ENCODE peak calls at places on chromosomes 13 and 19, in nine cellular contexts. K, B, A, U, S, E, H, C and L are unnamed samples.

GRCh38 chr13:91398413-91399188 is at the start of gene GPC5:
- DNase-seq in S (peak), B (peak), E (peak), K (peak), A (peak), C (no peak), H (peak), U (peak), L (peak)

GRCh38 chr13:44403720-44404063 is 30.1 kb downstream of the SERP2 start:
- DNase-seq in B (no peak), K (no peak), C (no peak), S (no peak), E (no peak), A (no peak), U (no peak), H (no peak), L (no peak)

GRCh38 chr19:4660181-4660791 is 9.9 kb downstream of the MYDGF start:
- DNase-seq in U (peak), S (peak), C (no peak), B (peak), A (no peak), K (no peak), H (no peak), E (peak), L (no peak)

GRCh38 chr19:12194827-12195500 is 32.1 kb downstream of the ZNF136 start:
- DNase-seq in H (no peak), B (no peak), K (peak), S (no peak), C (peak), E (peak), A (peak), U (peak), L (no peak)

GRCh38 chr19:16930753-16931152 is 42.0 kb downstream of the F2RL3 start:
- DNase-seq in H (no peak), A (no peak), C (no peak), E (no peak), B (no peak), U (no peak), K (no peak), S (no peak), L (no peak)

GRCh38 chr19:8306235-8307054 is 1.7 kb downstream of the CD320 start:
- DNase-seq in A (no peak), U (no peak), H (no peak), B (peak), C (peak), E (peak), S (no peak), K (peak), L (no peak)

GRCh38 chr13:91241249-91241648 is 106.2 kb upstream of the MIR17HG start:
- DNase-seq in H (no peak), C (no peak), S (no peak), K (no peak), E (no peak), A (no peak), B (no peak), U (no peak), L (no peak)

GRCh38 chr19:12237143-12237839 is 57.4 kb downstream of the ZNF44 start:
- DNase-seq in U (no peak), H (no peak), E (no peak), B (peak), K (no peak), A (no peak), S (no peak), C (no peak), L (no peak)

GRCh38 chr19:12987781-12988180 is 7.5 kb upstream of the NFIX start:
- DNase-seq in E (no peak), C (no peak), A (no peak), S (no peak), B (no peak), K (no peak), U (no peak), H (no peak), L (no peak)

GRCh38 chr13:80012281-80012680 is 328.6 kb downstream of the SPRY2 start:
- DNase-seq in S (no peak), C (no peak), E (no peak), B (no peak), U (peak), K (no peak), H (no peak), A (no peak), L (peak)

GRCh38 chr13:30165791-30166190 is 141.6 kb downstream of the KATNAL1 start:
- DNase-seq in E (no peak), B (no peak), C (no peak), S (no peak), A (no peak), H (no peak), U (no peak), K (no peak), L (no peak)

GRCh38 chr13:75250526-75251183 is 231.3 kb downstream of the TBC1D4 start:
- DNase-seq in A (peak), K (no peak), H (no peak), E (no peak), C (no peak), B (no peak), U (peak), S (no peak), L (peak)

GRCh38 chr13:56317839-56318238 is 822.9 kb upstream of the PRR20A start:
- DNase-seq in B (no peak), C (no peak), S (no peak), E (no peak), U (no peak), H (no peak), K (no peak), A (no peak), L (no peak)

GRCh38 chr13:91135949-91136348 is 211.5 kb upstream of the MIR17HG start:
- DNase-seq in B (no peak), E (no peak), H (no peak), C (no peak), U (no peak), A (no peak), S (no peak), K (no peak), L (no peak)

GRCh38 chr13:32851083-32852064 is 164.8 kb upstream of the KL start:
- DNase-seq in A (no peak), S (no peak), H (no peak), E (no peak), C (peak), B (no peak), K (no peak), U (no peak), L (no peak)

GRCh38 chr19:55206664-55207500 is 2.4 kb downstream of the PTPRH start:
- DNase-seq in S (peak), E (peak), H (peak), B (peak), K (peak), A (peak), U (peak), C (no peak), L (peak)
- TF ChIP-seq POLR2A in S (no peak), E (no peak), H (peak), B (peak), K (no peak), A (peak), U (no peak), C (no peak), L (peak)

DNA sequence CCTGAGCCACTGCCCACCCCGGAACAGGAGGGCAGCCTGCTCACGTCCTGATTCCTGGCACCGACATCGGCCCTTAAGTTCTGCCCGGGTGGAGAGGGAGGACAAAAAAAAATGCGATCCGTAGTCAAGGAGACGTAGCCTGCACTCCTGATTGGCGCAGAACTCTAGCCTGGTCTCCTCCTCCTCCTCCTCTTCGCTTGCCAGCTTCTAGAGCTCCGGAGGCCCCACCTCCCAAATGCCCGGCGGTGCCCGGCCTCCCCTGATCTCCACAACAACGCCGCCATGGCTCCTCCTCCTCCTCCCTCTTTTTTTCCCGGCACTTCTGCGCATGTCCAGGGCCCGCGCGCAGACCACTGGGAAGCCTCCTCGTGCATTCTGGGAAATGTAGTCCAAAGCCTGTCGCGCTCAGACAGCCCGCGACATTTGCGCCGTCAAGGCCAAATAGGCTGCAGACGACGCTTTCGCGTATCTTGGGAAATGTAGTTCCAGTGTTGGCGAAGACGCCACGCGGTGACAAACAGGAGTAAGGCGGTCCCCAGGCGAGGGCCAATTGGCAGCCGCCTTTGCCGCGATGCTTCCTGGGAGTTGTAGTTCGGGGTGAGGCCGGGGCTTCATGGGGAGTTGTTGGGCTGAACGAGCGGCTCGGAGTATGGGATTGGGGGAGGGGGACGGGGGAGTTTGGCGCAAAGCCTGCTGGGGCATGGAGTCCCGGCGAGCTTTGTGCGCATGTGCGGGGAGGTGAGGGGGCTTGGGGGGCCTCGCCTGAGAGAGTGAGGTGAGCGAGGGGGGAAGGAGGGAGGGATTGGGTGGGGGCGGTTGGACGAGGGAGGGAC is at the start of gene ZNF444:
- DNase-seq in C (peak), K (peak), H (peak), U (peak), B (peak), E (peak), A (peak), S (peak), L (peak)
- TF ChIP-seq POLR2A in C (peak), K (peak), H (no peak), U (peak), B (peak), E (no peak), A (peak), S (peak), L (peak)

GRCh38 chr13:99208845-99209527 is 8.3 kb downstream of the UBAC2 start:
- DNase-seq in S (no peak), E (no peak), C (no peak), A (no peak), U (no peak), H (no peak), B (no peak), K (no peak), L (no peak)

GRCh38 chr13:99207511-99207910 is 6.9 kb downstream of the UBAC2 start:
- DNase-seq in H (no peak), A (no peak), B (no peak), E (no peak), K (no peak), C (no peak), U (no peak), S (no peak), L (no peak)

GRCh38 chr13:99206226-99206625 is 5.6 kb downstream of the UBAC2 start:
- DNase-seq in H (no peak), U (no peak), E (no peak), A (no peak), K (no peak), B (no peak), C (no peak), S (no peak), L (no peak)

GRCh38 chr13:99206873-99207272 is 6.2 kb downstream of the UBAC2 start:
- DNase-seq in U (no peak), E (no peak), K (no peak), H (no peak), B (no peak), C (no peak), A (no peak), S (no peak), L (no peak)

DNA sequence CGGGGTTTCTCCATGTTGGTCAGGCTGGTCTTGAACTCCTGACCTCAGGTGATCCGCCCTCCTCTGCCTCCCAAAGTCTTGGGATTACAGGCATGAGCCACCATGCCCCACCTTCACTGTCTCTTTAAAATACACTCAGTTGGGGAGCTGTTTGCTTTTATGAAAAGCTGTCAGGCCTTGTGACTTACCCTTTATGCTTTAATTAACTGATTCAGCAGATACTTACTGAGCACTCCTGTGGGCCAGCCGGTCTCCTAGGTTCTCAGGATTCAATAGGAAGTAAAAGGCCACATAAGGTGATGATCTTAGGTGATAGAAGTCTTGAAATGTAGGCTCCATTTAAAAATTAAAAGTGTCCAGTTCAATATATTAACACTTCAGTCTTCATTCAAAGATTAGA is 7.5 kb downstream of the UBAC2 start:
- DNase-seq in A (no peak), S (no peak), U (no peak), B (no peak), E (no peak), C (no peak), K (no peak), H (no peak), L (no peak)
- TF ChIP-seq POLR2A in A (no peak), S (no peak), U (no peak), B (no peak), E (no peak), C (no peak), K (no peak), H (no peak), L (no peak)

GRCh38 chr19:45770192-45771101 is 1.4 kb upstream of the SIX5 start:
- DNase-seq in A (peak), U (peak), E (peak), S (peak), K (peak), C (peak), H (peak), B (peak), L (peak)
- TF ChIP-seq POLR2A in A (no peak), U (peak), E (no peak), S (peak), K (peak), C (no peak), H (peak), B (peak), L (peak)

DNA sequence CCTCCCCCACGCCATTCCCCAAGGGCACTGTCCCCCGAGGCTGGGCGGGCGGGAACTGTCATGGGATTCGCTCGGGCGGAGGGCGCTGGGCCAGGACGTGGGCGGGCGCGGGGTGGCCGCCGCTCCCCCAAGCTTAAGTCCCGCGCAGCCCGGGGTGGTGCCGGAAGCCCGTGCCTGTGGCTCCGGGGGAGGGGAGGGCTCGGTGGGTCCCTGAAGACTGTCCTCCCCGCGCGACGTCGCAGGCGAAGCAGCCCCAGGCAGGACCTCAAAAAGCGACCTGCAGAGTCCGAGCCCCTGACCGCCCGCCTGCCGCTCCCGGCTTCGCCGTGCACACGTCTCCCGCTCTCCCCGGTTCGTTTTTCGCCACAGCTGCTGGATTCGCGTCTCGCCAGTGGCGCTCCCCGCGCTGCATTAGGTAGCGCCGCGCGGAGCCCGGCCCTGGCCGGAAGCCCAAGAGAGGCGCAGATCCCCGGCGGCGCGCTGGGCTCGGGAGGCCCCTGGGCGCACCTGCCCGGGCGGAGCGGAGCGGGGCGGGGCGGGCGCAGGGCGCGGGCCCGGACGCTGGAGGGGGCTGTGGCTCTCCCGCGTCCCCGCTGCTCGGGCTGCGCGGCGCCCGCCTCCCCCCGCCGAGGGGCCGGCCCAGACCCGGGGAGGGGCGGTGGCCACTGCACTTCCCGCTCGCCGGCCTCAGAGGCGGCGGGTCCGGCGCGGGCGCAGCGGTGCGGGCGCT is at the start of gene FARP1:
- DNase-seq in U (peak), S (peak), A (peak), H (peak), K (peak), C (peak), B (peak), E (peak), L (peak)
- TF ChIP-seq POLR2A in U (no peak), S (no peak), A (peak), H (no peak), K (no peak), C (peak), B (no peak), E (no peak), L (peak)

GRCh38 chr19:46413262-46414031 is at the start of gene CCDC8:
- DNase-seq in U (no peak), S (no peak), K (peak), C (no peak), H (no peak), B (peak), A (peak), E (no peak), L (no peak)
- TF ChIP-seq POLR2A in U (no peak), S (no peak), K (peak), C (no peak), H (no peak), B (peak), A (peak), E (no peak), L (no peak)